ENCODE peak calls at places on chromosomes 4 and X, in ten cellular contexts. W is AG08396; B is activated effector memory CD4-positive, alpha-beta T cell treated with Interleukin-2 at 50 U/mL for 16 hours; L is stimulated activated CD8-positive, alpha-beta memory T cell treated with anti-CD3 and anti-CD28 coated beads, Interleukin-4, amount 100 ng/mL, for 48 hours; G is stimulated activated naive CD8-positive, alpha-beta T cell treated with anti-CD3 and anti-CD28 coated beads, Interleukin-15, Interleukin-2, amounts not matched to agents 100 U/mL and 50 U/mL, for 24 hours; K is nephron progenitor cell; O is AG09309; S is neural crest cell; N is sciatic nerve; V is ureter. J is an unnamed sample.

GRCh38 chr4:35189988-35190613 is 1054.2 kb downstream of the ARAP2 start:
- DNase-seq in S (no peak), O (no peak), V (no peak), N (no peak), W (no peak), G (no peak), K (no peak), L (no peak), B (no peak), J (no peak)

GRCh38 chr4:155241664-155242063 is 33.2 kb downstream of the NPY2R start:
- DNase-seq in V (no peak), K (no peak), S (no peak), O (no peak), G (no peak), B (no peak), W (no peak), N (no peak), L (no peak), J (no peak)

GRCh38 chrX:130575831-130576404 is 174.1 kb downstream of the RBMX2 start:
- DNase-seq in B (no peak), N (peak), K (peak), L (peak), S (peak), W (peak), G (peak), O (peak), V (no peak), J (no peak)

GRCh38 chrX:39337461-39337860 is 536.2 kb downstream of the MID1IP1 start:
- DNase-seq in B (no peak), K (no peak), W (no peak), L (no peak), N (no peak), V (no peak), S (no peak), O (no peak), G (no peak), J (no peak)

GRCh38 chr4:137956256-137956655 is 285.9 kb downstream of the SLC7A11 start:
- DNase-seq in O (no peak), B (no peak), S (no peak), K (no peak), W (no peak), V (no peak), N (no peak), G (no peak), L (no peak), J (no peak)

GRCh38 chrX:9522756-9523155 is 57.9 kb downstream of the TBL1X start:
- DNase-seq in B (no peak), G (no peak), W (no peak), N (no peak), O (peak), K (no peak), S (no peak), L (no peak), V (no peak), J (no peak)

GRCh38 chrX:18390941-18391538 is 34.4 kb upstream of the CDKL5 start:
- DNase-seq in B (peak), O (peak), K (peak), G (peak), L (peak), W (peak), V (peak), N (peak), S (peak), J (peak)

GRCh38 chrX:41922694-41923171 is 621 bp downstream of the CASK start:
- DNase-seq in N (peak), K (peak), W (peak), S (peak), O (no peak), L (peak), B (peak), V (no peak), G (peak), J (peak)

GRCh38 chr4:55157559-55158277 is 32.3 kb upstream of the KDR start:
- DNase-seq in W (no peak), G (no peak), K (no peak), S (no peak), L (no peak), N (no peak), B (no peak), V (no peak), O (no peak), J (no peak)